ENCODE peak calls at places on chromosomes 2 and 18, in eight cellular contexts. One of them, this sample, is unnamed.

GRCh38 chr18:38961880-38962279 is 1396.3 kb upstream of the CELF4 start:
- DNase-seq in T-helper 1 cell: no peak
- DNase-seq in IMR-90: no peak
- DNase-seq in cardiac septum: no peak
- DNase-seq in ELF-1: no peak
- DNase-seq in hepatocyte: no peak
- DNase-seq in foreskin fibroblast: no peak
- DNase-seq in AG09319: no peak
- DNase-seq in this sample: no peak

GRCh38 chr18:67932261-67932660 is 415.7 kb upstream of the DSEL start:
- DNase-seq in T-helper 1 cell: no peak
- DNase-seq in IMR-90: no peak
- DNase-seq in cardiac septum: no peak
- DNase-seq in ELF-1: no peak
- DNase-seq in hepatocyte: no peak
- DNase-seq in foreskin fibroblast: no peak
- DNase-seq in AG09319: no peak
- DNase-seq in this sample: no peak

GRCh38 chr2:11976090-11976489 is 229.7 kb downstream of the LPIN1 start:
- DNase-seq in T-helper 1 cell: no peak
- DNase-seq in IMR-90: no peak
- DNase-seq in cardiac septum: no peak
- DNase-seq in ELF-1: no peak
- DNase-seq in hepatocyte: no peak
- DNase-seq in foreskin fibroblast: no peak
- DNase-seq in AG09319: no peak
- DNase-seq in this sample: no peak

GRCh38 chr18:68972176-68972575 is 174.3 kb downstream of the CCDC102B start:
- DNase-seq in T-helper 1 cell: no peak
- DNase-seq in IMR-90: no peak
- DNase-seq in cardiac septum: no peak
- DNase-seq in ELF-1: peak; percentile 60
- DNase-seq in hepatocyte: peak; percentile 20
- DNase-seq in foreskin fibroblast: no peak
- DNase-seq in AG09319: no peak
- DNase-seq in this sample: no peak

GRCh38 chr2:40511661-40512213 is 59.8 kb upstream of the SLC8A1 start:
- DNase-seq in T-helper 1 cell: no peak
- DNase-seq in IMR-90: peak; percentile 80
- DNase-seq in cardiac septum: peak; percentile 74
- DNase-seq in ELF-1: no peak
- DNase-seq in hepatocyte: no peak
- DNase-seq in foreskin fibroblast: peak; percentile 84
- DNase-seq in AG09319: peak; percentile 80
- DNase-seq in this sample: peak; percentile 73

GRCh38 chr2:112957511-112957910 is 20.3 kb upstream of the IL36G start:
- DNase-seq in T-helper 1 cell: no peak
- DNase-seq in IMR-90: no peak
- DNase-seq in cardiac septum: no peak
- DNase-seq in ELF-1: no peak
- DNase-seq in hepatocyte: no peak
- DNase-seq in foreskin fibroblast: no peak
- DNase-seq in AG09319: no peak
- DNase-seq in this sample: no peak

GRCh38 chr2:202101049-202101579 is 28.1 kb downstream of the KIAA2012 start:
- DNase-seq in T-helper 1 cell: no peak
- DNase-seq in IMR-90: no peak
- DNase-seq in cardiac septum: no peak
- DNase-seq in ELF-1: no peak
- DNase-seq in hepatocyte: no peak
- DNase-seq in foreskin fibroblast: no peak
- DNase-seq in AG09319: no peak
- DNase-seq in this sample: no peak

GRCh38 chr18:55489034-55489741 is 98.8 kb downstream of the TCF4 start:
- DNase-seq in T-helper 1 cell: no peak
- DNase-seq in IMR-90: peak; percentile 16
- DNase-seq in cardiac septum: no peak
- DNase-seq in ELF-1: peak; percentile 25
- DNase-seq in hepatocyte: no peak
- DNase-seq in foreskin fibroblast: no peak
- DNase-seq in AG09319: no peak
- DNase-seq in this sample: no peak

GRCh38 chr18:8260319-8260718 is 348.9 kb upstream of the RAB12 start:
- DNase-seq in T-helper 1 cell: no peak
- DNase-seq in IMR-90: peak; percentile 11
- DNase-seq in cardiac septum: no peak
- DNase-seq in ELF-1: peak; percentile 26
- DNase-seq in hepatocyte: no peak
- DNase-seq in foreskin fibroblast: no peak
- DNase-seq in AG09319: no peak
- DNase-seq in this sample: no peak

GRCh38 chr2:120013569-120014223 is 819 bp downstream of the EPB41L5 start:
- DNase-seq in T-helper 1 cell: no peak
- DNase-seq in IMR-90: no peak
- DNase-seq in cardiac septum: no peak
- DNase-seq in ELF-1: peak; percentile 79
- DNase-seq in hepatocyte: no peak
- DNase-seq in foreskin fibroblast: no peak
- DNase-seq in AG09319: no peak
- DNase-seq in this sample: no peak

GRCh38 chr2:173963323-173963816 is 1.8 kb downstream of the SP3 start:
- DNase-seq in T-helper 1 cell: peak; percentile 76
- DNase-seq in IMR-90: peak; percentile 75
- DNase-seq in cardiac septum: no peak
- DNase-seq in ELF-1: no peak
- DNase-seq in hepatocyte: peak; percentile 73
- DNase-seq in foreskin fibroblast: peak; percentile 35
- DNase-seq in AG09319: peak; percentile 37
- DNase-seq in this sample: no peak

GRCh38 chr18:28065031-28065792 is 111.7 kb downstream of the CDH2 start:
- DNase-seq in T-helper 1 cell: no peak
- DNase-seq in IMR-90: peak; percentile 94
- DNase-seq in cardiac septum: no peak
- DNase-seq in ELF-1: no peak
- DNase-seq in hepatocyte: peak; percentile 38
- DNase-seq in foreskin fibroblast: peak; percentile 49
- DNase-seq in AG09319: no peak
- DNase-seq in this sample: peak; percentile 61

GRCh38 chr2:102421890-102422759 is 835 bp upstream of the IL18RAP start:
- DNase-seq in T-helper 1 cell: peak; percentile 28
- DNase-seq in IMR-90: no peak
- DNase-seq in cardiac septum: no peak
- DNase-seq in ELF-1: no peak
- DNase-seq in hepatocyte: no peak
- DNase-seq in foreskin fibroblast: no peak
- DNase-seq in AG09319: no peak
- DNase-seq in this sample: no peak

GRCh38 chr2:101854877-101855276 is 136.9 kb upstream of the IL1R2 start:
- DNase-seq in T-helper 1 cell: no peak
- DNase-seq in IMR-90: no peak
- DNase-seq in cardiac septum: no peak
- DNase-seq in ELF-1: no peak
- DNase-seq in hepatocyte: peak; percentile 82
- DNase-seq in foreskin fibroblast: no peak
- DNase-seq in AG09319: no peak
- DNase-seq in this sample: no peak

GRCh38 chr18:67305466-67305865 is 211.1 kb downstream of the DSEL start:
- DNase-seq in T-helper 1 cell: no peak
- DNase-seq in IMR-90: no peak
- DNase-seq in cardiac septum: no peak
- DNase-seq in ELF-1: no peak
- DNase-seq in hepatocyte: no peak
- DNase-seq in foreskin fibroblast: no peak
- DNase-seq in AG09319: no peak
- DNase-seq in this sample: no peak

GRCh38 chr2:108585446-108585845 is 51.2 kb downstream of the LIMS1 start:
- DNase-seq in T-helper 1 cell: no peak
- DNase-seq in IMR-90: no peak
- DNase-seq in cardiac septum: no peak
- DNase-seq in ELF-1: no peak
- DNase-seq in hepatocyte: no peak
- DNase-seq in foreskin fibroblast: no peak
- DNase-seq in AG09319: no peak
- DNase-seq in this sample: no peak

GRCh38 chr2:42371621-42372473 is 10.8 kb upstream of the COX7A2L start:
- DNase-seq in T-helper 1 cell: no peak
- DNase-seq in IMR-90: no peak
- DNase-seq in cardiac septum: no peak
- DNase-seq in ELF-1: peak; percentile 22
- DNase-seq in hepatocyte: no peak
- DNase-seq in foreskin fibroblast: peak; percentile 40
- DNase-seq in AG09319: no peak
- DNase-seq in this sample: peak; percentile 22

GRCh38 chr2:29923110-29923721 is 1.8 kb upstream of the ALK start:
- DNase-seq in T-helper 1 cell: peak; percentile 35
- DNase-seq in IMR-90: peak; percentile 54
- DNase-seq in cardiac septum: no peak
- DNase-seq in ELF-1: peak; percentile 52
- DNase-seq in hepatocyte: peak; percentile 88
- DNase-seq in foreskin fibroblast: peak; percentile 27
- DNase-seq in AG09319: peak; percentile 7
- DNase-seq in this sample: peak; percentile 74

GRCh38 chr18:28409811-28410210 is 232.9 kb upstream of the CDH2 start:
- DNase-seq in T-helper 1 cell: no peak
- DNase-seq in IMR-90: no peak
- DNase-seq in cardiac septum: no peak
- DNase-seq in ELF-1: no peak
- DNase-seq in hepatocyte: no peak
- DNase-seq in foreskin fibroblast: no peak
- DNase-seq in AG09319: no peak
- DNase-seq in this sample: no peak

GRCh38 chr2:101983486-101983885 is 8.3 kb upstream of the IL1R2 start:
- DNase-seq in T-helper 1 cell: no peak
- DNase-seq in IMR-90: no peak
- DNase-seq in cardiac septum: no peak
- DNase-seq in ELF-1: no peak
- DNase-seq in hepatocyte: no peak
- DNase-seq in foreskin fibroblast: no peak
- DNase-seq in AG09319: peak; percentile 75
- DNase-seq in this sample: peak; percentile 46

GRCh38 chr2:30679416-30680088 is 127.7 kb downstream of the CAPN13 start:
- DNase-seq in T-helper 1 cell: no peak
- DNase-seq in IMR-90: peak; percentile 59
- DNase-seq in cardiac septum: no peak
- DNase-seq in ELF-1: no peak
- DNase-seq in hepatocyte: no peak
- DNase-seq in foreskin fibroblast: no peak
- DNase-seq in AG09319: no peak
- DNase-seq in this sample: peak; percentile 78

GRCh38 chr2:237159006-237159897 is 73.6 kb downstream of the COPS8 start:
- DNase-seq in T-helper 1 cell: no peak
- DNase-seq in IMR-90: no peak
- DNase-seq in cardiac septum: no peak
- DNase-seq in ELF-1: no peak
- DNase-seq in hepatocyte: no peak
- DNase-seq in foreskin fibroblast: peak; percentile 81
- DNase-seq in AG09319: no peak
- DNase-seq in this sample: no peak

GRCh38 chr18:54388203-54389142 is 30.8 kb downstream of the C18orf54 start:
- DNase-seq in T-helper 1 cell: peak; percentile 73
- DNase-seq in IMR-90: peak; percentile 85
- DNase-seq in cardiac septum: no peak
- DNase-seq in ELF-1: peak; percentile 96
- DNase-seq in hepatocyte: peak; percentile 81
- DNase-seq in foreskin fibroblast: peak; percentile 84
- DNase-seq in AG09319: peak; percentile 25
- DNase-seq in this sample: peak; percentile 84

GRCh38 chr2:177489719-177490301 is 97.2 kb downstream of the AGPS start:
- DNase-seq in T-helper 1 cell: no peak
- DNase-seq in IMR-90: peak; percentile 49
- DNase-seq in cardiac septum: no peak
- DNase-seq in ELF-1: no peak
- DNase-seq in hepatocyte: peak; percentile 55
- DNase-seq in foreskin fibroblast: peak; percentile 6
- DNase-seq in AG09319: no peak
- DNase-seq in this sample: peak; percentile 37

GRCh38 chr2:52805901-52806410 is 961.6 kb upstream of the CHAC2 start:
- DNase-seq in T-helper 1 cell: no peak
- DNase-seq in IMR-90: peak; percentile 69
- DNase-seq in cardiac septum: no peak
- DNase-seq in ELF-1: no peak
- DNase-seq in hepatocyte: no peak
- DNase-seq in foreskin fibroblast: no peak
- DNase-seq in AG09319: no peak
- DNase-seq in this sample: no peak

GRCh38 chr2:120740765-120741513 is 5.3 kb downstream of the GLI2 start:
- DNase-seq in T-helper 1 cell: no peak
- DNase-seq in IMR-90: peak; percentile 41
- DNase-seq in cardiac septum: no peak
- DNase-seq in ELF-1: peak; percentile 91
- DNase-seq in hepatocyte: peak; percentile 46
- DNase-seq in foreskin fibroblast: no peak
- DNase-seq in AG09319: no peak
- DNase-seq in this sample: no peak

GRCh38 chr2:213021971-213022899 is 129.2 kb downstream of the IKZF2 start:
- DNase-seq in T-helper 1 cell: peak; percentile 62
- DNase-seq in IMR-90: peak; percentile 75
- DNase-seq in cardiac septum: no peak
- DNase-seq in ELF-1: no peak
- DNase-seq in hepatocyte: no peak
- DNase-seq in foreskin fibroblast: peak; percentile 33
- DNase-seq in AG09319: no peak
- DNase-seq in this sample: peak; percentile 43

GRCh38 chr2:10228611-10229365 is 73.9 kb upstream of the HPCAL1 start:
- DNase-seq in T-helper 1 cell: no peak
- DNase-seq in IMR-90: no peak
- DNase-seq in cardiac septum: peak; percentile 63
- DNase-seq in ELF-1: no peak
- DNase-seq in hepatocyte: peak; percentile 61
- DNase-seq in foreskin fibroblast: no peak
- DNase-seq in AG09319: no peak
- DNase-seq in this sample: no peak

GRCh38 chr2:10026940-10027569 is 16.3 kb upstream of the KLF11 start:
- DNase-seq in T-helper 1 cell: no peak
- DNase-seq in IMR-90: no peak
- DNase-seq in cardiac septum: no peak
- DNase-seq in ELF-1: no peak
- DNase-seq in hepatocyte: no peak
- DNase-seq in foreskin fibroblast: no peak
- DNase-seq in AG09319: no peak
- DNase-seq in this sample: no peak

GRCh38 chr2:186129767-186130581 is 356.1 kb upstream of the ZC3H15 start:
- DNase-seq in T-helper 1 cell: no peak
- DNase-seq in IMR-90: peak; percentile 40
- DNase-seq in cardiac septum: no peak
- DNase-seq in ELF-1: no peak
- DNase-seq in hepatocyte: no peak
- DNase-seq in foreskin fibroblast: peak; percentile 16
- DNase-seq in AG09319: no peak
- DNase-seq in this sample: no peak

GRCh38 chr18:50875966-50876536 is 2.9 kb upstream of the ME2 start:
- DNase-seq in T-helper 1 cell: no peak
- DNase-seq in IMR-90: no peak
- DNase-seq in cardiac septum: no peak
- DNase-seq in ELF-1: peak; percentile 30
- DNase-seq in hepatocyte: no peak
- DNase-seq in foreskin fibroblast: no peak
- DNase-seq in AG09319: no peak
- DNase-seq in this sample: no peak

GRCh38 chr18:41072946-41073345 is 882.1 kb upstream of the PIK3C3 start:
- DNase-seq in T-helper 1 cell: no peak
- DNase-seq in IMR-90: peak; percentile 52
- DNase-seq in cardiac septum: no peak
- DNase-seq in ELF-1: no peak
- DNase-seq in hepatocyte: no peak
- DNase-seq in foreskin fibroblast: peak; percentile 16
- DNase-seq in AG09319: no peak
- DNase-seq in this sample: no peak

GRCh38 chr2:204239756-204240155 is 303.2 kb downstream of the ICOS start:
- DNase-seq in T-helper 1 cell: no peak
- DNase-seq in IMR-90: no peak
- DNase-seq in cardiac septum: no peak
- DNase-seq in ELF-1: no peak
- DNase-seq in hepatocyte: no peak
- DNase-seq in foreskin fibroblast: no peak
- DNase-seq in AG09319: no peak
- DNase-seq in this sample: no peak

GRCh38 chr2:218505754-218506371 is 62.3 kb downstream of the USP37 start:
- DNase-seq in T-helper 1 cell: no peak
- DNase-seq in IMR-90: no peak
- DNase-seq in cardiac septum: no peak
- DNase-seq in ELF-1: no peak
- DNase-seq in hepatocyte: no peak
- DNase-seq in foreskin fibroblast: no peak
- DNase-seq in AG09319: no peak
- DNase-seq in this sample: no peak